ENCODE peak calls at places on chromosomes 13 and 19, in four cellular contexts. G is neural progenitor cell, Z is osteoblast, W is neuronal stem cell. M is an unnamed sample.

GRCh38 chr13:98504371-98504963 is 72.4 kb downstream of the STK24 start:
- DNase-seq in W (no peak), G (no peak), Z (no peak), M (no peak)

GRCh38 chr19:10961073-10961762 is 388 bp downstream of the SMARCA4 start:
- DNase-seq in G (peak), Z (peak), W (peak), M (no peak)

GRCh38 chr19:35885909-35886308 is 14.4 kb downstream of the NFKBID start:
- DNase-seq in G (no peak), Z (peak), W (no peak), M (no peak)

GRCh38 chr13:92849381-92849780 is 377.2 kb upstream of the GPC6 start:
- DNase-seq in G (no peak), Z (no peak), W (no peak), M (no peak)

GRCh38 chr19:38617283-38617763 is 430 bp downstream of the MAP4K1 start:
- DNase-seq in Z (peak), G (no peak), W (no peak), M (no peak)

GRCh38 chr19:2477732-2478191 is 1.8 kb downstream of the GADD45B start:
- DNase-seq in Z (peak), G (no peak), W (no peak), M (peak)

GRCh38 chr13:95023405-95023804 is 277.8 kb downstream of the ABCC4 start:
- DNase-seq in Z (no peak), W (no peak), G (no peak), M (no peak)

GRCh38 chr13:25980255-25980654 is 71.6 kb downstream of the SHISA2 start:
- DNase-seq in G (peak), W (no peak), Z (peak), M (no peak)

GRCh38 chr13:75258159-75258782 is 223.7 kb downstream of the TBC1D4 start:
- DNase-seq in G (peak), W (peak), Z (no peak), M (peak)

GRCh38 chr19:54882758-54883157 is 8.7 kb downstream of the FCAR start:
- DNase-seq in Z (no peak), G (no peak), W (no peak), M (no peak)

GRCh38 chr13:78602561-78603239 is 652 bp downstream of the POU4F1 start:
- DNase-seq in G (peak), W (peak), Z (no peak), M (no peak)

GRCh38 chr19:49890349-49891311 is 6.1 kb downstream of the IL4I1 start:
- DNase-seq in Z (no peak), W (peak), G (peak), M (peak)

GRCh38 chr13:94248454-94249233 is 230.8 kb downstream of the DCT start:
- DNase-seq in Z (no peak), G (no peak), W (no peak), M (no peak)

GRCh38 chr19:23531231-23531790 is 136.0 kb upstream of the ZNF91 start:
- DNase-seq in Z (no peak), W (no peak), G (no peak), M (no peak)

GRCh38 chr19:7969560-7969949 is 26.1 kb upstream of the TIMM44 start:
- DNase-seq in G (no peak), Z (peak), W (no peak), M (no peak)

GRCh38 chr13:111479412-111479811 is 159.0 kb downstream of the TEX29 start:
- DNase-seq in G (no peak), W (no peak), Z (no peak), M (no peak)

GRCh38 chr19:23203841-23204344 is 46.3 kb downstream of the ZNF724 start:
- DNase-seq in Z (peak), G (no peak), W (no peak), M (no peak)

GRCh38 chr13:80274643-80275042 is 66.3 kb downstream of the SPRY2 start:
- DNase-seq in W (no peak), G (no peak), Z (no peak), M (no peak)

GRCh38 chr13:80278706-80279105 is 62.2 kb downstream of the SPRY2 start:
- DNase-seq in G (no peak), W (no peak), Z (no peak), M (no peak)

GRCh38 chr13:80273717-80274116 is 67.2 kb downstream of the SPRY2 start:
- DNase-seq in G (no peak), Z (no peak), W (no peak), M (no peak)

DNA sequence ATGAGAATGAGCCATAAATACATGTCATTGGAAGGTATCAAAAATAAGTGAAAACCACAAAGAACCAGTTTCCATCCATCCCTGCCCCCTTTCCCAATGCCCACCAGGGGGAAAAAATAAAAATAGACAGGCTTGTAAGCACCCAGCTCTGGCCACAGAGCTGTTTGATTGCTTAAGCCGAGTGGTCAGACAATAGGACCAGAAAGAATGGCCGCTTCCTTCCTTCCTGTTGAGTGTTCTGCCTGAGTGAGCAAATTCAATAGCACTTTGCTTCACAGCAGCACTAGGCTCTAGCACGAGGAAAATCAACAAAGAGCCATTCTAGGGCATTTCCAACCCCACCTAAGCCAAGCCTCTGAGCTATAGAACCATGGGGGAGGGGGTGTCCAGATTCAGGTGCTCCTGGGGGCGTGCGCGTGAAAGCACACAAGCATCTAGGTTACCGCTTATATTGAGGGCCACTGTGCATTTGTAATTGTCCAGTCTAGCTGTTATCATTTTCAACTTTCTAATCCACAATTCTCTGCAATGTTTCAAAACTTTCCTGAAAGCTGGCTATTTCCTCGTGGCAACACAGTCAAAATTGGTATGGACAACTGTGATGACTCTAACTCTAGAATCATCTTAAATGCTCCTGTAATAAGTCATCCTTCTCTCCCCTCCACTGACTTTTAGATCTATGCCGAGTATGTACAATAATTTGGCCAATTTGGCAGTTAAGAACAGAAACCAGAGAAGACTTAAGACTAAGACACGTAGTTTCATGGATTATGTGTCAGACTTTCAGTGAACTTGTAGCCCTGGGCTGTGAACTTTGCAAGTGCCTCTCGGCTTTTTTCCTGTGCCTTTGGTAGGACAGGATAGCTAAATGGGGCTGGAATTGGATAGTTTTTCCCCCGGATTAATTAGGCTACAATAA is 64.3 kb downstream of the SPRY2 start:
- DNase-seq in W (peak), Z (peak), G (peak), M (no peak)
- H2AFZ ChIP-seq in W (peak), Z (peak), G (no peak), M (no peak)

GRCh38 chr19:29324717-29325116 is 111.8 kb upstream of the UQCRFS1 start:
- DNase-seq in W (no peak), G (no peak), Z (no peak), M (no peak)
- H2AFZ ChIP-seq in W (no peak), G (no peak), Z (no peak), M (no peak)

GRCh38 chr19:58058428-58058827 is 654 bp upstream of the ZNF135 start:
- DNase-seq in Z (peak), G (peak), W (no peak), M (no peak)
- H2AFZ ChIP-seq in Z (peak), G (peak), W (peak), M (peak)

GRCh38 chr13:44726777-44727176 is 150.6 kb upstream of the TSC22D1 start:
- DNase-seq in Z (no peak), W (no peak), G (no peak), M (no peak)
- H2AFZ ChIP-seq in Z (peak), W (peak), G (peak), M (no peak)

GRCh38 chr19:5593963-5594255 is 26.2 kb upstream of the TINCR start:
- DNase-seq in G (no peak), Z (no peak), W (no peak), M (no peak)

GRCh38 chr19:5595129-5595528 is 27.4 kb upstream of the TINCR start:
- DNase-seq in G (no peak), W (no peak), Z (peak), M (no peak)

GRCh38 chr19:5594521-5594950 is 26.8 kb upstream of the TINCR start:
- DNase-seq in G (no peak), Z (peak), W (no peak), M (peak)

GRCh38 chr19:5592531-5592930 is 24.8 kb upstream of the TINCR start:
- DNase-seq in G (no peak), W (no peak), Z (peak), M (no peak)

DNA sequence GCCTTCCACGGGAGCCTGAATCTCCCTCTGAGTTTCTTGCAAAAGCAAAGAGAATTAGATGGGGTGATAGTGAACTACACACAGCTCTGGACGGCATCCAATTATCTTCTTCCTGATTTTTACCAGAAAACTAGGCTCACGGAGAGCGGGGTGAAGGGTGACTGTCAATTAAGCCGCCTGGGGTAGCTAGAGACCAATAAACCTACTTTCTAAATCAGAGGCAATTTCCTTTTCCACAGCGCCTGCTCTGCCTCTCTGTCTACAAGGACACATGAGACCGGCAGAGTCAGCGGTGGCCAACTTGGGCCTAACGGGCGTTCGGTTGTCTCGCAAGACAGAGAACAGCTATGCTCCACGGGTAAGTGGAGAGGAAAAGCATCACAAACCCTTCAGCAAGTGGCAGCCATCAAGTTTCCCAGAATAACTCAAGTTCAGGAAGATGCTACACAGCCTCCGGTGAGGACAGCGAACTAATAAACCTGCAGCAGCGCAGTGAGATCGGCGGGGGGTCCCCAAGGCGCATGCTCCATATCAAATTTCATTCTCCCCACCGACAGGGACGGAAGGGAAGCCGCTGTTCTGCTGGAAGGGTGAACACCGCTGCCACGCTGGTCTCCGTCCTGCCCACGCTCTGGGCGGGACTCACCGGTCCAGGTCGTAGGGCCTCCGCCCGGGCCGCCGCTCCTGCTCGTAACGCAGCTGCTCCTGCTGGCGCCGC is 25.7 kb upstream of the TINCR start:
- DNase-seq in G (no peak), W (no peak), Z (peak), M (no peak)
- H2AFZ ChIP-seq in G (no peak), W (no peak), Z (no peak), M (no peak)

GRCh38 chr19:5790573-5791520 is at the start of gene DUS3L:
- DNase-seq in G (peak), Z (peak), W (peak), M (peak)
- H2AFZ ChIP-seq in G (peak), Z (peak), W (peak), M (peak)

DNA sequence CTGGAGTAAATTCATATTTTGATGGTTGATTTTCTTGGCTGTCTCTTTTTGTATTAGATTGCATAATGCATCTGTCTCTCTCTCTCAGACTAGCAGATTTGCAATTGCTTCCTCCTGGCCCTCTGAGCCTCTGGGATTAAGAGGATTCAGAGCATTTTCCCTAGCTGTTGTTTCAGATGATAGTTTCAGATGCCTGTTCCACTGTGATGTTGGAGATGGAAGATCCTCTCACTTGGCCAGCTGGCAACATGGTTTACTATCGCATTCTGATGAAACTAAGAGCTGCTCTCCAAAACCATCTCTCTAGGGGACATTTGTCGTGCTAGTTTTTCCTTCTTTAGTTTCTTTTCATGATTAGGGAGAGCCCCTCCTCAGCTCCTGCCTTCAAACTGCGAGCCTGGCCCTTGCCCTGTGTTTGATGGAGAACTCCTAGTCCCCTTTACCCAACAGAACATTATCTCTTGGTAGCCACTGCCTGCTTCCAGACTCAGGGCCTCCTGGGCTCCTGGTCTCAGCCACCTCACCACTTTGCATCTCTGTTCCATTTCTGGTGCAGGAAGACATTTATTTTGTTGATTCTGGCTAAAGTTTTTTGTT is 244.6 kb downstream of the B3GLCT start:
- DNase-seq in G (no peak), W (no peak), Z (no peak), M (no peak)
- H2AFZ ChIP-seq in G (peak), W (no peak), Z (peak), M (no peak)

GRCh38 chr19:14093117-14093784 is 2.7 kb upstream of the SAMD1 start:
- DNase-seq in W (no peak), G (no peak), Z (peak), M (no peak)

GRCh38 chr19:14089662-14090508 is 666 bp downstream of the SAMD1 start:
- DNase-seq in Z (peak), W (peak), G (peak), M (peak)

GRCh38 chr19:14090509-14091085 is at the start of gene SAMD1:
- DNase-seq in W (peak), G (peak), Z (peak), M (peak)

GRCh38 chr19:14091086-14091884 is 734 bp upstream of the SAMD1 start:
- DNase-seq in G (no peak), W (peak), Z (peak), M (peak)

GRCh38 chr19:14091885-14092462 is 1.4 kb upstream of the SAMD1 start:
- DNase-seq in Z (peak), G (peak), W (peak), M (no peak)
- H2AFZ ChIP-seq in Z (no peak), G (no peak), W (peak), M (peak)